ENCODE peak calls at places on chromosomes 13 and 19, in five cellular contexts. F, S, G, J and L are unnamed samples.

GRCh38 chr19:51788029-51788428 is 6.9 kb upstream of the FPR3 start:
- DNase-seq in F (no peak), S (no peak), G (no peak), J (no peak), L (no peak)

GRCh38 chr13:46165485-46166220 is 16.3 kb downstream of the LCP1 start:
- DNase-seq in F (no peak), S (no peak), G (no peak), J (no peak), L (peak)

GRCh38 chr13:44806841-44807240 is 182.4 kb downstream of the NUFIP1 start:
- DNase-seq in F (no peak), S (no peak), G (no peak), J (no peak), L (no peak)

GRCh38 chr19:3272952-3273351 is 48.5 kb downstream of the CELF5 start:
- DNase-seq in F (no peak), S (no peak), G (no peak), J (no peak), L (no peak)

GRCh38 chr13:33174980-33175379 is 110.6 kb downstream of the STARD13 start:
- DNase-seq in F (no peak), S (no peak), G (no peak), J (no peak), L (no peak)

GRCh38 chr19:38735257-38735686 is 9.0 kb downstream of the CAPN12 start:
- DNase-seq in F (peak), S (peak), G (no peak), J (no peak), L (no peak)

GRCh38 chr19:48591021-48591420 is 15.5 kb upstream of the SPACA4 start:
- DNase-seq in F (peak), S (no peak), G (no peak), J (no peak), L (no peak)

GRCh38 chr13:73943137-73943964 is 190.9 kb downstream of the KLF12 start:
- DNase-seq in F (no peak), S (no peak), G (no peak), J (no peak), L (no peak)

GRCh38 chr19:55189424-55189823 is 9.3 kb upstream of the SYT5 start:
- DNase-seq in F (no peak), S (peak), G (peak), J (no peak), L (no peak)

GRCh38 chr13:42312817-42313431 is 41.0 kb downstream of the AKAP11 start:
- DNase-seq in F (no peak), S (no peak), G (no peak), J (no peak), L (no peak)

GRCh38 chr19:20470345-20471119 is 95.0 kb downstream of the ZNF737 start:
- DNase-seq in F (no peak), S (no peak), G (no peak), J (no peak), L (no peak)

GRCh38 chr19:2454962-2455409 is 1.8 kb downstream of the LMNB2 start:
- DNase-seq in F (no peak), S (no peak), G (no peak), J (no peak), L (no peak)

GRCh38 chr19:1768248-1768647 is 14.9 kb downstream of the ONECUT3 start:
- DNase-seq in F (peak), S (no peak), G (no peak), J (peak), L (no peak)

GRCh38 chr13:47679391-47679790 is 321.7 kb downstream of the SUCLA2 start:
- DNase-seq in F (no peak), S (no peak), G (no peak), J (no peak), L (no peak)

GRCh38 chr13:47678201-47678963 is 322.7 kb downstream of the SUCLA2 start:
- DNase-seq in F (no peak), S (no peak), G (no peak), J (no peak), L (no peak)

GRCh38 chr13:47675871-47676270 is 325.2 kb downstream of the SUCLA2 start:
- DNase-seq in F (no peak), S (no peak), G (no peak), J (no peak), L (no peak)

DNA sequence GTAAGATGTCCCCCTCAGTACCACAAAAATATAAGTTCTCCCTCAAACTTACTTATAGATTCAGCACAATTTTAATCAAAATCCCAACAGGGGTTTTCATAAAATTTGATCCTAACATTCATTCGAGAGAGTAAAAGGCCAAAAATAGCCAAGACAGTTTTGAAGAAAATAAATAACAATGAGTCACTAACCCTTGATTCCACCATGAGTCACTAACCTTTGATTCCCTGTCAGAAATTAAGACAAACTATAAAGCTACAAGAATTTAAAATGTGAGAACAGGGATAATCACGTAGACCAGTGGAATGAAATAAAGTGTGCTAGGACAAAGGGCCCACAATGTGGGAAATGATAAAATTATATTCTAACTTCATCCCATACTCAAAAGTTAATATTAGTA is 320.3 kb downstream of the SUCLA2 start:
- DNase-seq in F (no peak), S (no peak), G (no peak), J (no peak), L (no peak)
- TF ChIP-seq HDAC2 in F (no peak), S (no peak), G (no peak), J (no peak), L (no peak)

GRCh38 chr13:47175172-47175806 is 278.4 kb upstream of the HTR2A start:
- DNase-seq in F (no peak), S (no peak), G (no peak), J (no peak), L (no peak)
- TF ChIP-seq HDAC2 in F (no peak), S (no peak), G (no peak), J (no peak), L (no peak)

GRCh38 chr13:110471833-110472162 is 89.7 kb downstream of the RAB20 start:
- DNase-seq in F (peak), S (no peak), G (no peak), J (no peak), L (peak)
- TF ChIP-seq HDAC2 in F (no peak), S (no peak), G (no peak), J (no peak), L (no peak)

GRCh38 chr13:39408512-39408911 is 194.5 kb downstream of the LHFPL6 start:
- DNase-seq in F (no peak), S (no peak), G (no peak), J (no peak), L (no peak)

GRCh38 chr13:39411501-39411900 is 191.5 kb downstream of the LHFPL6 start:
- DNase-seq in F (no peak), S (no peak), G (no peak), J (no peak), L (no peak)

GRCh38 chr13:39407786-39408185 is 195.2 kb downstream of the LHFPL6 start:
- DNase-seq in F (no peak), S (no peak), G (no peak), J (no peak), L (no peak)

GRCh38 chr13:39407138-39407537 is 195.9 kb downstream of the LHFPL6 start:
- DNase-seq in F (no peak), S (no peak), G (no peak), J (no peak), L (no peak)

DNA sequence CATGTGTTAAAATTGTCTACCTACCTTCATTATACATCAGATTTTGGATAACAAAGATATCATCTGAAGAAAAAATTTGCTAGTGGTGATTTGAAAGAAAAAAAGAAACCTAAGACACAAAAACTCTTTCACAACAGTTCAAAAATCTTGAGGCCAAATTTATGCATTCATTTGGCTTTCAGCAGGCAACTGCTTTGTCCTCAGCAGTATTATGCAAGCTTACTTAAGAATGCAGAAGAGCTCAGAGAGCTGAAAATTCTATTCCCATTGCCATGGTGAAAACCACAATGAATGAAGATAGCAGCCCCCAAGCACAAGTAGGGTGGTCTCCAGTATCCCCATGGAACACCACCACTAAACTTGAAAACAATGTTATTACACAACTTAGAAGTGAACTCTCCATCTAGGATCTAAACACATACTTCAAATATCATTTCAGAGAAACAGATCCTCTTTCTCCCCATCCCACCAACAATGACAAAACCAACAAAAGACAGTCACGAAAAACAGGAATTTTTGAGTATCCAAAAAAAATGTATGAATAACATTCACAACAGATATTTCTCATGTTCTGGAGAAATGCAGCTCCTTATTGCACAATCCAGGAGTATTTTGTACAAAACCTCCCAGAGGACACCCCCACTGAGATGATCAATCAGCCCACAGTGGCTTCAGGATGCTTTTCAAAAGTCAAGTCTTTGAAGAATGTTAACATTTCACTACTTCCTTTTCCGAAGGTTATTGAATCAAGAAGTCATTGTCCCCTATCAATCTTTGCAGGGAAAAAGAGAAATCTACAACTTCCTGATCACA is 192.7 kb downstream of the LHFPL6 start:
- DNase-seq in F (no peak), S (no peak), G (no peak), J (no peak), L (no peak)
- TF ChIP-seq HDAC2 in F (no peak), S (no peak), G (no peak), J (no peak), L (no peak)

GRCh38 chr13:40597735-40598365 is 68.6 kb downstream of the FOXO1 start:
- DNase-seq in F (no peak), S (no peak), G (no peak), J (no peak), L (no peak)
- TF ChIP-seq HDAC2 in F (no peak), S (no peak), G (no peak), J (no peak), L (no peak)

DNA sequence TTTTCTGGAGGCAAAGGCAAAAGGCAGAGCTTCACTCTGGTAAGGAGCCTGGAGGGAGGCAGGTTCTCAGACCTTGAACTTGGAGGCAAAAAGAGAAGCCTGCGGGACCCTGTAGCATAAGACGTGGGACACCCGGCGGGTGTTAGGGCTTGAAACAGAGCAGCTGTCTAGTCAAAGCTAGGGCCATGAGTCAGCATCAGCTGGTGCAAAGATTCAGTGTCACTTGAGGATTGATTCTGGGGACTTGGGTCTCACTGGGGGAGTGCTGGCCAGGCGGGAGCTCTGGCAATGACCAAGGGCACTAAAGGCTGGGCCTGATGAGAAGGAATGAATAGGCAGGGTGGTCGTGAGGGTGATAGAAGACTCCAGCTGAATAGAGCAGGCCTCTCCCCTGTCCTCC is 97.0 kb downstream of the MBNL2 start:
- DNase-seq in F (no peak), S (no peak), G (no peak), J (no peak), L (no peak)
- TF ChIP-seq HDAC2 in F (no peak), S (no peak), G (no peak), J (no peak), L (no peak)

GRCh38 chr13:109175666-109176065 is 546.3 kb downstream of the MYO16 start:
- DNase-seq in F (no peak), S (no peak), G (no peak), J (no peak), L (no peak)

GRCh38 chr13:109182777-109183465 is 553.5 kb downstream of the MYO16 start:
- DNase-seq in F (no peak), S (no peak), G (no peak), J (no peak), L (no peak)

DNA sequence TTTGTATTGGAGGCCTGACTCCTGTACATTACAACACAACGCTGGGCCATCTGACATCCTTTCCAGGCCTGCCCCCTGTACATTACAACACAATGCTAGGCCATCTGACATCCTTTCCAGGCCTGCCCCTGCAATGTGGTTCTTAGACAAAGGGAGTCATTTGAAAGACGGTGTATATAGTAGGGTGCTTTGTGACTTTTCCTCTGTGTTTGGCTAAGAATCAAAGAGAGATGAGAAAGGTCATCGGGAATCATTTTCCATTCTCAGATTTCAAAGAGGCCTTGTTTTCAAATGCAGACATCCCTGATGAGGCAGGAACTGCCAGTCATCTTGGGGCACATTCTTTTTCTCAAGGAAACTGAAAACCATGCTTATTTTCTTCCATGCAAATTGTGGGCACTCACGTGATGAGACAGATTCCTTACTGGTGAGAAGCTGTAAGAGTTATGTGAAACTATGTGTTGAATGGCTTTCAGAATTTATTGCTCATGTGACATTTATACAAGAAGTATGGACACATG is 551.6 kb downstream of the MYO16 start:
- DNase-seq in F (no peak), S (no peak), G (no peak), J (peak), L (no peak)
- TF ChIP-seq HDAC2 in F (no peak), S (no peak), G (no peak), J (no peak), L (no peak)

GRCh38 chr19:32581704-32582164 is 744 bp downstream of the PDCD5 start:
- DNase-seq in F (peak), S (peak), G (no peak), J (no peak), L (no peak)
- TF ChIP-seq HDAC2 in F (peak), S (no peak), G (no peak), J (no peak), L (no peak)